ENCODE peak calls at places on chromosomes 7 and 10, in nine cellular contexts. Q, O, K, F, L, I, P, Y and A are unnamed samples.

GRCh38 chr10:17075510-17075909 is 54.1 kb downstream of the CUBN start:
- DNase-seq in L (no peak), K (no peak), Y (peak; percentile 91), O (no peak), P (no peak), Q (no peak), F (no peak), I (no peak), A (peak; percentile 45)

GRCh38 chr7:65809259-65809981 is 63.5 kb upstream of the VKORC1L1 start:
- DNase-seq in F (no peak), K (no peak), Q (no peak), P (no peak), O (no peak), I (no peak), L (no peak), Y (no peak), A (no peak)

GRCh38 chr10:67033878-67034277 is 108.0 kb downstream of the LRRTM3 start:
- DNase-seq in O (no peak), Q (no peak), L (no peak), P (no peak), I (no peak), F (no peak), K (peak; percentile 12), Y (no peak), A (no peak)

GRCh38 chr10:98150544-98150943 is 16.1 kb downstream of the R3HCC1L start:
- DNase-seq in I (no peak), F (no peak), P (no peak), Y (peak; percentile 46), L (no peak), Q (no peak), K (no peak), O (no peak), A (no peak)

GRCh38 chr10:30581779-30582380 is 47.7 kb downstream of the LYZL2 start:
- DNase-seq in Y (peak; percentile 56), O (peak; percentile 60), F (no peak), K (peak; percentile 21), Q (no peak), P (no peak), I (no peak), L (no peak), A (no peak)

GRCh38 chr10:12774219-12774894 is 227.2 kb downstream of the CCDC3 start:
- DNase-seq in I (no peak), Q (no peak), Y (no peak), K (no peak), O (peak; percentile 64), P (no peak), L (no peak), F (no peak), A (no peak)

GRCh38 chr7:77667459-77668090 is 28.7 kb upstream of the RSBN1L start:
- DNase-seq in K (no peak), O (no peak), P (no peak), F (no peak), I (no peak), Y (no peak), Q (no peak), L (no peak), A (no peak)

GRCh38 chr10:83991986-83992753 is 147.1 kb upstream of the GHITM start:
- DNase-seq in Y (peak; percentile 43), F (no peak), I (no peak), K (peak; percentile 7), O (peak; percentile 62), Q (no peak), P (no peak), L (no peak), A (no peak)

GRCh38 chr10:15847481-15847880 is 12.8 kb downstream of the MINDY3 start:
- DNase-seq in O (no peak), I (no peak), L (no peak), Q (no peak), P (no peak), K (no peak), Y (no peak), F (no peak), A (no peak)

GRCh38 chr10:8283986-8284385 is 229.5 kb downstream of the GATA3 start:
- DNase-seq in L (no peak), O (no peak), F (no peak), I (peak; percentile 76), K (no peak), P (no peak), Q (no peak), Y (peak; percentile 64), A (no peak)

GRCh38 chr7:23105086-23105643 is 420 bp upstream of the KLHL7 start:
- DNase-seq in L (no peak), I (no peak), Q (no peak), F (no peak), K (peak; percentile 53), P (no peak), Y (no peak), O (no peak), A (no peak)

GRCh38 chr10:60093317-60093716 is 187.0 kb upstream of the CCDC6 start:
- DNase-seq in Y (no peak), P (no peak), O (no peak), F (no peak), Q (no peak), I (no peak), L (no peak), K (no peak), A (no peak)

GRCh38 chr10:18298256-18298655 is 158.0 kb downstream of the CACNB2 start:
- DNase-seq in Q (no peak), O (no peak), P (no peak), Y (no peak), I (no peak), K (no peak), F (no peak), L (no peak), A (no peak)

GRCh38 chr7:69256634-69257081 is 341.6 kb upstream of the AUTS2 start:
- DNase-seq in I (peak; percentile 78), L (peak; percentile 78), K (no peak), Y (no peak), P (no peak), O (no peak), Q (no peak), F (no peak), A (no peak)

GRCh38 chr7:140698477-140698876 is 2.0 kb downstream of the NDUFB2 start:
- DNase-seq in P (no peak), I (no peak), K (no peak), Q (no peak), Y (no peak), L (no peak), F (no peak), O (no peak), A (no peak)

GRCh38 chr7:27782849-27783248 is 42.9 kb downstream of the TAX1BP1 start:
- DNase-seq in P (no peak), F (no peak), I (no peak), O (no peak), Y (no peak), K (no peak), L (no peak), Q (no peak), A (no peak)

GRCh38 chr10:30374353-30374752 is 25.3 kb upstream of the MTPAP start:
- DNase-seq in Y (no peak), F (no peak), I (no peak), Q (no peak), O (peak; percentile 91), L (no peak), K (no peak), P (no peak), A (no peak)

GRCh38 chr7:146681487-146681886 is 564.9 kb downstream of the CNTNAP2 start:
- DNase-seq in I (no peak), P (no peak), Y (no peak), L (no peak), O (no peak), Q (no peak), K (no peak), F (no peak), A (no peak)

GRCh38 chr7:131104611-131105293 is 222.9 kb upstream of the MKLN1 start:
- DNase-seq in K (no peak), P (no peak), F (no peak), I (no peak), Q (no peak), L (no peak), Y (peak; percentile 6), O (no peak), A (no peak)

GRCh38 chr10:88979153-88979562 is 11.4 kb upstream of the FAS start:
- DNase-seq in Q (no peak), F (no peak), Y (peak; percentile 90), L (peak; percentile 61), K (no peak), P (no peak), I (no peak), O (peak; percentile 56), A (no peak)

GRCh38 chr7:51757960-51758359 is 441.4 kb upstream of the COBL start:
- DNase-seq in L (no peak), Q (no peak), Y (no peak), I (no peak), O (no peak), P (no peak), K (no peak), F (no peak), A (no peak)

GRCh38 chr7:92133133-92133736 is 1.0 kb downstream of the CYP51A1 start:
- DNase-seq in F (no peak), O (no peak), P (no peak), L (no peak), K (no peak), I (no peak), Q (no peak), Y (peak; percentile 18), A (no peak)

GRCh38 chr7:95322874-95323273 is 1.5 kb downstream of the PON1 start:
- DNase-seq in F (no peak), Y (no peak), K (no peak), I (no peak), P (no peak), Q (no peak), L (no peak), O (no peak), A (no peak)

GRCh38 chr7:130875901-130876300 is 141.9 kb upstream of the KLF14 start:
- DNase-seq in I (no peak), L (no peak), O (no peak), K (no peak), Y (no peak), P (no peak), F (no peak), Q (no peak), A (no peak)

GRCh38 chr10:68826764-68827591 is at the start of gene STOX1:
- DNase-seq in Q (peak; percentile 32), Y (peak; percentile 47), K (peak; percentile 61), P (peak; percentile 42), O (peak; percentile 83), I (no peak), F (peak; percentile 52), L (peak; percentile 68), A (no peak)

GRCh38 chr10:48400129-48400849 is 93.8 kb downstream of the MAPK8 start:
- DNase-seq in L (no peak), F (no peak), Q (no peak), I (no peak), O (no peak), Y (peak; percentile 37), P (no peak), K (no peak), A (no peak)

GRCh38 chr7:130486114-130486962 is 5.5 kb upstream of the MEST start:
- DNase-seq in O (peak; percentile 98), K (no peak), L (peak; percentile 61), I (no peak), P (peak; percentile 45), Y (no peak), F (peak; percentile 50), Q (peak; percentile 82), A (peak; percentile 76)

GRCh38 chr10:82883588-82883987 is 1008.6 kb downstream of the NRG3 start:
- DNase-seq in L (no peak), F (no peak), K (no peak), I (no peak), Y (no peak), O (no peak), Q (no peak), P (no peak), A (no peak)